ENCODE peak calls at places on chromosomes 13 and 19, in seven cellular contexts. A, S, P, U, V, X and M are unnamed samples.

GRCh38 chr13:33710924-33711323 is 107.0 kb upstream of the RFC3 start:
- DNase-seq in V (no peak), A (no peak), U (no peak), P (no peak), S (no peak), X (no peak), M (no peak)

GRCh38 chr19:49168421-49168820 is 10.8 kb downstream of the TRPM4 start:
- DNase-seq in U (no peak), X (no peak), V (no peak), S (no peak), A (no peak), P (no peak), M (no peak)

GRCh38 chr19:9862897-9863296 is 27.8 kb downstream of the PIN1 start:
- DNase-seq in S (no peak), A (no peak), U (no peak), P (no peak), X (no peak), V (no peak), M (no peak)

GRCh38 chr13:74132768-74133656 is 1.2 kb downstream of the KLF12 start:
- DNase-seq in S (no peak), P (peak), V (peak), X (no peak), U (no peak), A (no peak), M (peak)

GRCh38 chr13:100235311-100235901 is 146.5 kb downstream of the PCCA start:
- DNase-seq in X (peak), P (peak), U (no peak), S (peak), V (peak), A (peak), M (no peak)

GRCh38 chr19:42325896-42326771 is 699 bp downstream of the MEGF8 start:
- DNase-seq in X (no peak), U (no peak), A (peak), S (no peak), P (peak), V (no peak), M (peak)

GRCh38 chr19:3725640-3726310 is 17.6 kb downstream of the TJP3 start:
- DNase-seq in X (peak), P (peak), S (peak), V (no peak), A (peak), U (peak), M (no peak)

GRCh38 chr19:15091918-15092753 is 10.1 kb downstream of the OR1I1 start:
- DNase-seq in X (peak), P (peak), A (peak), S (peak), U (no peak), V (peak), M (peak)

GRCh38 chr19:48351341-48351752 is 12.4 kb downstream of the TMEM143 start:
- DNase-seq in X (peak), V (peak), U (no peak), A (peak), P (peak), S (no peak), M (peak)

GRCh38 chr19:34436716-34437115 is 8.5 kb downstream of the UBA2 start:
- DNase-seq in U (no peak), X (no peak), P (no peak), S (no peak), V (no peak), A (no peak), M (no peak)

GRCh38 chr13:45325806-45326205 is 15.2 kb downstream of the TPT1 start:
- DNase-seq in V (peak), P (no peak), A (no peak), S (no peak), X (no peak), U (no peak), M (no peak)

GRCh38 chr19:50720921-50721291 is 1.3 kb upstream of the SHANK1 start:
- DNase-seq in V (peak), X (no peak), P (no peak), S (no peak), A (no peak), U (no peak), M (peak)

GRCh38 chr13:40193290-40194203 is 472.9 kb downstream of the FOXO1 start:
- DNase-seq in V (no peak), X (no peak), A (no peak), P (no peak), U (no peak), S (no peak), M (no peak)

GRCh38 chr13:48159436-48160225 is 64.7 kb upstream of the MED4 start:
- DNase-seq in P (no peak), S (no peak), U (peak), V (no peak), A (no peak), X (no peak), M (no peak)

GRCh38 chr19:1266818-1267440 is 2.2 kb upstream of the CIRBP start:
- DNase-seq in A (peak), S (no peak), X (peak), P (peak), V (no peak), U (no peak), M (peak)

GRCh38 chr13:113184568-113185440 is 23.7 kb downstream of the PCID2 start:
- DNase-seq in P (no peak), V (no peak), X (no peak), A (no peak), S (no peak), U (no peak), M (peak)

GRCh38 chr19:18961767-18962423 is 20.9 kb upstream of the HOMER3 start:
- DNase-seq in A (no peak), X (no peak), U (peak), P (peak), V (no peak), S (no peak), M (no peak)

GRCh38 chr13:114122591-114123211 is 9.7 kb downstream of the RASA3 start:
- DNase-seq in V (no peak), U (no peak), X (no peak), A (no peak), S (no peak), P (peak), M (no peak)

GRCh38 chr13:79710376-79710775 is 229.4 kb downstream of the NDFIP2 start:
- DNase-seq in U (no peak), X (no peak), A (no peak), S (no peak), V (no peak), P (peak), M (no peak)

GRCh38 chr19:18373892-18374629 is 11.9 kb upstream of the GDF15 start:
- DNase-seq in P (peak), V (peak), A (peak), X (peak), S (peak), U (peak), M (peak)

GRCh38 chr19:47723573-47723923 is 10.3 kb downstream of the EHD2 start:
- DNase-seq in S (no peak), X (peak), U (no peak), A (no peak), V (peak), P (no peak), M (peak)

GRCh38 chr13:28719656-28720055 is 886 bp upstream of the SLC46A3 start:
- DNase-seq in S (no peak), X (no peak), V (peak), A (no peak), U (no peak), P (no peak), M (no peak)

GRCh38 chr13:50224534-50224933 is 209.3 kb downstream of the KCNRG start:
- DNase-seq in U (no peak), P (no peak), S (no peak), A (no peak), X (no peak), V (peak), M (no peak)

GRCh38 chr19:54461201-54462071 is 2.1 kb downstream of the LENG9 start:
- DNase-seq in P (no peak), S (no peak), A (no peak), U (no peak), V (peak), X (no peak), M (no peak)

GRCh38 chr19:50266896-50267295 is 62.3 kb downstream of the KCNC3 start:
- DNase-seq in U (peak), V (no peak), P (peak), S (peak), X (no peak), A (peak), M (peak)

GRCh38 chr19:1856345-1856697 is 7.1 kb downstream of the KLF16 start:
- DNase-seq in A (no peak), P (no peak), V (no peak), S (no peak), U (no peak), X (no peak), M (no peak)

GRCh38 chr13:36395280-36395679 is 37.0 kb upstream of the CCNA1 start:
- DNase-seq in U (no peak), X (no peak), P (peak), V (peak), S (no peak), A (peak), M (no peak)

GRCh38 chr13:35840991-35841604 is 290.1 kb downstream of the DCLK1 start:
- DNase-seq in S (no peak), P (no peak), V (no peak), A (no peak), X (no peak), U (no peak), M (no peak)

GRCh38 chr19:11265785-11266236 is 3.5 kb upstream of the DOCK6 start:
- DNase-seq in X (peak), P (no peak), S (peak), U (no peak), V (no peak), A (no peak), M (no peak)

GRCh38 chr19:30862876-30863275 is 486.4 kb downstream of the TSHZ3 start:
- DNase-seq in S (no peak), X (no peak), A (no peak), V (no peak), U (no peak), P (no peak), M (no peak)

GRCh38 chr13:74867460-74867859 is 614.5 kb downstream of the TBC1D4 start:
- DNase-seq in S (no peak), A (no peak), X (no peak), U (no peak), P (no peak), V (no peak), M (no peak)

GRCh38 chr13:35086667-35087066 is 144.6 kb downstream of the NBEA start:
- DNase-seq in U (no peak), V (no peak), X (no peak), A (no peak), S (peak), P (no peak), M (no peak)

GRCh38 chr13:97142452-97142851 is 79.7 kb upstream of the MBNL2 start:
- DNase-seq in A (no peak), P (no peak), V (no peak), S (peak), U (no peak), X (peak), M (no peak)

GRCh38 chr13:47114030-47114429 is 217.2 kb upstream of the HTR2A start:
- DNase-seq in S (no peak), P (no peak), U (no peak), V (peak), A (no peak), X (no peak), M (no peak)

GRCh38 chr19:51168571-51169282 is 26.6 kb downstream of the SIGLEC7 start:
- DNase-seq in P (no peak), S (no peak), U (no peak), A (no peak), V (no peak), X (no peak), M (no peak)

DNA sequence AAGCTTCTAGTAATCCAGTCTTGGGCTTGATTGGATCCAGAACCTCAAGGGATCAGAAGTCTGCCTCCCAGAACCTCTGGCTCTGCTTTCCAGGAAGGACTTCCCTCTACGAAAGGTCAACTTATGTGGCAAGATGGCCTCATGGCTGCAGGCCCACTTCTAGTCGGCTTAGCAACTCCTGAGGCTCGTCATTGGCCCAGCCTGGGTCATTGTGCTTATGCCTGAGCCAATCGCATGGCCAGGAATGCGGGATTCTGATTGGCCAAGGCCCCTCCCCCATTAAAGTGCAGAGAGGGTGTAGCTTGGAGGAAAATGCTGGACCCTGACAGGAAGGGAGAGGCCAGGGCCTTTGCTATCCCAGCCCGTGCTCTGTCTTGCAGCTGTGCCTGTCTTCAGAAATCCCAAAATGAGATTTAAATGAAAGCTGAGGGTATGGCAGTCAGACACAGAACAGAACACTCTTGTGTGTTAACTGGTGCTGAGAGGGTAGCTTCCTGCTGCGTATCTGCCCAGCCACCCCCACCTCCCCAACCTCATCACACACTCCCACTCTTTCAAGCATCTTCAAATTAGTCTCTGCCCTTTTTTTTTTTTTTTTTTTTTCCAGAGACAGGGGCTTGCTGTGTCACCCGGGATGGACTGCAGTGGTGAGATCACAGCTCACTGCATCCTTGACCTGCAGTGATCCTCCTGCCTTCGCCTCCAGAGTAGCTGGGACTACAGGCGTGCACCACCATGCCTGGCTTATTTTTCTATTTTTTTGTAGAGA is 5.5 kb upstream of the CCNE1 start:
- DNase-seq in X (no peak), A (no peak), U (no peak), S (no peak), V (peak), P (peak), M (no peak)
- H2AFZ ChIP-seq in X (no peak), A (no peak), U (peak), S (no peak), V (no peak), P (peak), M (no peak)

GRCh38 chr13:44211753-44212152 is 161.9 kb upstream of the SERP2 start:
- DNase-seq in U (no peak), P (no peak), S (no peak), X (no peak), A (no peak), V (no peak), M (no peak)
- H3K27ac ChIP-seq in U (no peak), P (no peak), S (no peak), X (no peak), A (no peak), V (no peak), M (no peak)

GRCh38 chr19:58474997-58475713 is 997 bp upstream of the ZNF446 start:
- DNase-seq in A (no peak), U (no peak), X (no peak), S (no peak), P (no peak), V (no peak), M (no peak)
- H2AFZ ChIP-seq in A (peak), U (peak), X (peak), S (no peak), P (peak), V (peak), M (peak)

GRCh38 chr19:13010038-13010991 is 15.0 kb downstream of the NFIX start:
- DNase-seq in V (no peak), P (no peak), S (no peak), A (no peak), U (no peak), X (no peak), M (no peak)
- H3K27ac ChIP-seq in V (no peak), P (no peak), S (no peak), A (no peak), U (no peak), X (no peak), M (no peak)